ENCODE peak calls at places on chromosomes 6 and 20, in seven cellular contexts. Z is EL, R is posterior vena cava, B is foreskin fibroblast, H is T-helper 22 cell, Q is mucosa of gallbladder, Y is GM13976. N is an unnamed sample.

GRCh38 chr6:111566222-111566717 is 39.4 kb downstream of the TRAF3IP2 start:
- DNase-seq in Z (no peak), B (no peak), Y (no peak), Q (no peak), H (no peak), R (no peak), N (no peak)

GRCh38 chr6:1619106-1619665 is 9.5 kb downstream of the FOXC1 start:
- DNase-seq in Z (no peak), B (no peak), Q (no peak), H (no peak), Y (no peak), R (peak), N (peak)

GRCh38 chr6:30707281-30707850 is 9.7 kb downstream of the MDC1 start:
- DNase-seq in B (no peak), Z (no peak), R (peak), H (no peak), Y (no peak), Q (peak), N (no peak)

GRCh38 chr6:75272145-75272840 is 12.3 kb downstream of the TMEM30A start:
- DNase-seq in Q (no peak), B (peak), Y (no peak), H (no peak), R (no peak), Z (no peak), N (no peak)

GRCh38 chr6:137791281-137792159 is 75.5 kb upstream of the TNFAIP3 start:
- DNase-seq in B (no peak), R (no peak), H (no peak), Y (no peak), Q (no peak), Z (no peak), N (no peak)

GRCh38 chr6:77424761-77425160 is 38.5 kb downstream of the HTR1B start:
- DNase-seq in R (no peak), Y (no peak), H (no peak), Q (no peak), Z (no peak), B (no peak), N (no peak)

GRCh38 chr6:89887452-89888137 is 6.7 kb upstream of the GJA10 start:
- DNase-seq in H (no peak), B (no peak), Q (no peak), Z (peak), Y (peak), R (no peak), N (no peak)

GRCh38 chr6:7468382-7469081 is 72.9 kb upstream of the DSP start:
- DNase-seq in Y (no peak), R (no peak), Z (peak), H (no peak), B (peak), Q (no peak), N (no peak)

GRCh38 chr6:42978487-42978792 is 541 bp downstream of the PEX6 start:
- DNase-seq in B (peak), Q (no peak), Y (no peak), Z (peak), H (no peak), R (no peak), N (no peak)

GRCh38 chr20:35833271-35833670 is 61.5 kb downstream of the PHF20 start:
- DNase-seq in R (no peak), Y (no peak), H (no peak), Q (no peak), B (no peak), Z (peak), N (no peak)

GRCh38 chr6:164021589-164022290 is 607.2 kb downstream of the QKI start:
- DNase-seq in B (no peak), Z (no peak), R (no peak), H (no peak), Q (no peak), Y (no peak), N (no peak)

GRCh38 chr20:39072653-39073052 is 110.5 kb downstream of the DHX35 start:
- DNase-seq in H (no peak), Z (no peak), Q (no peak), Y (no peak), R (no peak), B (no peak), N (no peak)

GRCh38 chr6:33993091-33993490 is 152.8 kb downstream of the GRM4 start:
- DNase-seq in H (no peak), Y (no peak), Q (no peak), R (peak), Z (no peak), B (no peak), N (no peak)